ENCODE peak calls at places on chromosomes 16 and 17, in ten cellular contexts. One of them, this sample, is unnamed.

GRCh38 chr16:1019234-1019933 is 37.8 kb downstream of the SOX8 start:
- DNase-seq in stimulated activated CD4-positive, alpha-beta T cell treated with anti-CD3 and anti-CD28 coated beads, Interleukin-2, amount 100 ng/mL, for 48 hours: no peak
- DNase-seq in T-cell: no peak
- DNase-seq in activated CD4-positive, alpha-beta T cell treated with anti-CD3 and anti-CD28 coated beads for 24 hours: no peak
- DNase-seq in GF-D8: no peak
- DNase-seq in neural crest cell: no peak
- DNase-seq in bronchial epithelial cell: no peak
- DNase-seq in right cardiac atrium: peak; percentile 78
- DNase-seq in hypothalamus: peak; percentile 53
- DNase-seq in AG08396: peak; percentile 86
- DNase-seq in this sample: no peak

GRCh38 chr17:27938864-27939263 is 45.7 kb upstream of the LYRM9 start:
- DNase-seq in GF-D8: no peak
- DNase-seq in hypothalamus: no peak
- DNase-seq in neural crest cell: no peak
- DNase-seq in AG08396: no peak
- DNase-seq in stimulated activated CD4-positive, alpha-beta T cell treated with anti-CD3 and anti-CD28 coated beads, Interleukin-2, amount 100 ng/mL, for 48 hours: no peak
- DNase-seq in bronchial epithelial cell: no peak
- DNase-seq in T-cell: no peak
- DNase-seq in right cardiac atrium: no peak
- DNase-seq in activated CD4-positive, alpha-beta T cell treated with anti-CD3 and anti-CD28 coated beads for 24 hours: no peak
- DNase-seq in this sample: no peak

GRCh38 chr17:77901476-77901875 is 57.0 kb upstream of the TNRC6C start:
- DNase-seq in hypothalamus: no peak
- DNase-seq in AG08396: no peak
- DNase-seq in stimulated activated CD4-positive, alpha-beta T cell treated with anti-CD3 and anti-CD28 coated beads, Interleukin-2, amount 100 ng/mL, for 48 hours: no peak
- DNase-seq in right cardiac atrium: no peak
- DNase-seq in T-cell: no peak
- DNase-seq in neural crest cell: no peak
- DNase-seq in activated CD4-positive, alpha-beta T cell treated with anti-CD3 and anti-CD28 coated beads for 24 hours: no peak
- DNase-seq in GF-D8: no peak
- DNase-seq in bronchial epithelial cell: no peak
- DNase-seq in this sample: no peak

GRCh38 chr16:65754799-65755691 is 611.4 kb upstream of the CDH5 start:
- DNase-seq in activated CD4-positive, alpha-beta T cell treated with anti-CD3 and anti-CD28 coated beads for 24 hours: no peak
- DNase-seq in neural crest cell: no peak
- DNase-seq in T-cell: no peak
- DNase-seq in right cardiac atrium: peak; percentile 24
- DNase-seq in stimulated activated CD4-positive, alpha-beta T cell treated with anti-CD3 and anti-CD28 coated beads, Interleukin-2, amount 100 ng/mL, for 48 hours: no peak
- DNase-seq in bronchial epithelial cell: no peak
- DNase-seq in hypothalamus: no peak
- DNase-seq in GF-D8: no peak
- DNase-seq in AG08396: no peak
- DNase-seq in this sample: no peak

GRCh38 chr16:16788004-16788403 is 409.1 kb downstream of the NPIPA7 start:
- DNase-seq in T-cell: no peak
- DNase-seq in stimulated activated CD4-positive, alpha-beta T cell treated with anti-CD3 and anti-CD28 coated beads, Interleukin-2, amount 100 ng/mL, for 48 hours: no peak
- DNase-seq in hypothalamus: no peak
- DNase-seq in right cardiac atrium: no peak
- DNase-seq in AG08396: no peak
- DNase-seq in bronchial epithelial cell: no peak
- DNase-seq in neural crest cell: no peak
- DNase-seq in GF-D8: no peak
- DNase-seq in activated CD4-positive, alpha-beta T cell treated with anti-CD3 and anti-CD28 coated beads for 24 hours: no peak
- DNase-seq in this sample: no peak

GRCh38 chr16:15607700-15608396 is 35.1 kb downstream of the MARF1 start:
- DNase-seq in activated CD4-positive, alpha-beta T cell treated with anti-CD3 and anti-CD28 coated beads for 24 hours: no peak
- DNase-seq in hypothalamus: peak; percentile 8
- DNase-seq in bronchial epithelial cell: peak; percentile 77
- DNase-seq in stimulated activated CD4-positive, alpha-beta T cell treated with anti-CD3 and anti-CD28 coated beads, Interleukin-2, amount 100 ng/mL, for 48 hours: no peak
- DNase-seq in right cardiac atrium: peak; percentile 73
- DNase-seq in GF-D8: no peak
- DNase-seq in neural crest cell: no peak
- DNase-seq in AG08396: peak; percentile 57
- DNase-seq in T-cell: no peak
- DNase-seq in this sample: no peak

GRCh38 chr16:49026566-49026965 is 255.1 kb downstream of the CBLN1 start:
- DNase-seq in neural crest cell: no peak
- DNase-seq in bronchial epithelial cell: no peak
- DNase-seq in stimulated activated CD4-positive, alpha-beta T cell treated with anti-CD3 and anti-CD28 coated beads, Interleukin-2, amount 100 ng/mL, for 48 hours: no peak
- DNase-seq in AG08396: no peak
- DNase-seq in right cardiac atrium: no peak
- DNase-seq in GF-D8: no peak
- DNase-seq in activated CD4-positive, alpha-beta T cell treated with anti-CD3 and anti-CD28 coated beads for 24 hours: no peak
- DNase-seq in T-cell: no peak
- DNase-seq in hypothalamus: no peak
- DNase-seq in this sample: no peak

GRCh38 chr17:55325405-55325804 is 60.6 kb downstream of the HLF start:
- DNase-seq in bronchial epithelial cell: no peak
- DNase-seq in AG08396: no peak
- DNase-seq in T-cell: no peak
- DNase-seq in neural crest cell: no peak
- DNase-seq in hypothalamus: no peak
- DNase-seq in GF-D8: no peak
- DNase-seq in activated CD4-positive, alpha-beta T cell treated with anti-CD3 and anti-CD28 coated beads for 24 hours: no peak
- DNase-seq in stimulated activated CD4-positive, alpha-beta T cell treated with anti-CD3 and anti-CD28 coated beads, Interleukin-2, amount 100 ng/mL, for 48 hours: no peak
- DNase-seq in right cardiac atrium: no peak
- DNase-seq in this sample: no peak

GRCh38 chr16:28149016-28149888 is 62.5 kb downstream of the XPO6 start:
- DNase-seq in T-cell: peak; percentile 28
- DNase-seq in stimulated activated CD4-positive, alpha-beta T cell treated with anti-CD3 and anti-CD28 coated beads, Interleukin-2, amount 100 ng/mL, for 48 hours: no peak
- DNase-seq in bronchial epithelial cell: peak; percentile 49
- DNase-seq in activated CD4-positive, alpha-beta T cell treated with anti-CD3 and anti-CD28 coated beads for 24 hours: no peak
- DNase-seq in hypothalamus: no peak
- DNase-seq in AG08396: no peak
- DNase-seq in right cardiac atrium: no peak
- DNase-seq in neural crest cell: no peak
- DNase-seq in GF-D8: no peak
- DNase-seq in this sample: no peak

GRCh38 chr16:51306116-51306515 is 155.0 kb upstream of the SALL1 start:
- DNase-seq in right cardiac atrium: no peak
- DNase-seq in bronchial epithelial cell: no peak
- DNase-seq in T-cell: no peak
- DNase-seq in neural crest cell: no peak
- DNase-seq in AG08396: no peak
- DNase-seq in activated CD4-positive, alpha-beta T cell treated with anti-CD3 and anti-CD28 coated beads for 24 hours: no peak
- DNase-seq in stimulated activated CD4-positive, alpha-beta T cell treated with anti-CD3 and anti-CD28 coated beads, Interleukin-2, amount 100 ng/mL, for 48 hours: no peak
- DNase-seq in hypothalamus: no peak
- DNase-seq in GF-D8: no peak
- DNase-seq in this sample: no peak

GRCh38 chr16:69812213-69813014 is 50.3 kb downstream of the WWP2 start:
- DNase-seq in T-cell: no peak
- DNase-seq in activated CD4-positive, alpha-beta T cell treated with anti-CD3 and anti-CD28 coated beads for 24 hours: no peak
- DNase-seq in GF-D8: no peak
- DNase-seq in stimulated activated CD4-positive, alpha-beta T cell treated with anti-CD3 and anti-CD28 coated beads, Interleukin-2, amount 100 ng/mL, for 48 hours: no peak
- DNase-seq in neural crest cell: no peak
- DNase-seq in right cardiac atrium: no peak
- DNase-seq in AG08396: no peak
- DNase-seq in bronchial epithelial cell: no peak
- DNase-seq in hypothalamus: no peak
- DNase-seq in this sample: no peak

GRCh38 chr16:31754998-31755615 is 118.5 kb upstream of the ZNF267 start:
- DNase-seq in activated CD4-positive, alpha-beta T cell treated with anti-CD3 and anti-CD28 coated beads for 24 hours: no peak
- DNase-seq in T-cell: no peak
- DNase-seq in GF-D8: no peak
- DNase-seq in right cardiac atrium: no peak
- DNase-seq in bronchial epithelial cell: no peak
- DNase-seq in hypothalamus: no peak
- DNase-seq in AG08396: no peak
- DNase-seq in neural crest cell: no peak
- DNase-seq in stimulated activated CD4-positive, alpha-beta T cell treated with anti-CD3 and anti-CD28 coated beads, Interleukin-2, amount 100 ng/mL, for 48 hours: no peak
- DNase-seq in this sample: no peak

GRCh38 chr17:45019177-45019711 is 32.2 kb downstream of the DCAKD start:
- DNase-seq in activated CD4-positive, alpha-beta T cell treated with anti-CD3 and anti-CD28 coated beads for 24 hours: no peak
- DNase-seq in T-cell: no peak
- DNase-seq in hypothalamus: peak; percentile 27
- DNase-seq in stimulated activated CD4-positive, alpha-beta T cell treated with anti-CD3 and anti-CD28 coated beads, Interleukin-2, amount 100 ng/mL, for 48 hours: peak; percentile 17
- DNase-seq in right cardiac atrium: peak; percentile 50
- DNase-seq in AG08396: peak; percentile 90
- DNase-seq in neural crest cell: peak; percentile 26
- DNase-seq in GF-D8: no peak
- DNase-seq in bronchial epithelial cell: no peak
- DNase-seq in this sample: no peak

GRCh38 chr16:8589293-8590160 is 784 bp downstream of the TMEM114 start:
- DNase-seq in GF-D8: no peak
- DNase-seq in stimulated activated CD4-positive, alpha-beta T cell treated with anti-CD3 and anti-CD28 coated beads, Interleukin-2, amount 100 ng/mL, for 48 hours: no peak
- DNase-seq in right cardiac atrium: no peak
- DNase-seq in T-cell: no peak
- DNase-seq in bronchial epithelial cell: no peak
- DNase-seq in neural crest cell: no peak
- DNase-seq in activated CD4-positive, alpha-beta T cell treated with anti-CD3 and anti-CD28 coated beads for 24 hours: no peak
- DNase-seq in AG08396: no peak
- DNase-seq in hypothalamus: no peak
- DNase-seq in this sample: no peak

This sample was measured in GM18507.